ENCODE peak calls at places on chromosomes 3 and 15, in five cellular contexts. D is cardiac fibroblast, U is progenitor cell of endocrine pancreas, E is body of pancreas, N is glutamatergic neuron. O is an unnamed sample.

GRCh38 chr3:124785966-124786365 is 55.7 kb downstream of the UMPS start:
- DNase-seq in D (no peak), U (no peak), E (no peak), N (no peak), O (no peak)

GRCh38 chr15:91568036-91568435 is 285.5 kb upstream of the SLCO3A1 start:
- DNase-seq in D (no peak), U (no peak), E (no peak), N (no peak), O (no peak)

GRCh38 chr15:78329625-78330024 is 10.5 kb upstream of the CRABP1 start:
- DNase-seq in D (no peak), U (no peak), E (no peak), N (no peak), O (no peak)

GRCh38 chr3:109713288-109713687 is 375.9 kb upstream of the DPPA4 start:
- DNase-seq in D (no peak), U (no peak), E (no peak), N (no peak), O (no peak)

GRCh38 chr15:40320409-40320808 is 3.1 kb upstream of the INAFM2 start:
- DNase-seq in D (no peak), U (no peak), E (peak), N (no peak), O (no peak)

GRCh38 chr3:106213954-106214353 is 345.1 kb upstream of the CBLB start:
- DNase-seq in D (no peak), U (no peak), E (no peak), N (no peak), O (no peak)

GRCh38 chr3:51974277-51974962 is 444 bp upstream of the ABHD14A start:
- DNase-seq in D (no peak), U (no peak), E (peak), N (no peak), O (no peak)

GRCh38 chr15:39199076-39199475 is 381.8 kb upstream of the THBS1 start:
- DNase-seq in D (no peak), U (no peak), E (peak), N (no peak), O (no peak)

GRCh38 chr15:69403611-69404010 is 10.5 kb upstream of the KIF23 start:
- DNase-seq in D (peak), U (no peak), E (no peak), N (no peak), O (no peak)

GRCh38 chr3:52191663-52192062 is 6.3 kb upstream of the ALAS1 start:
- DNase-seq in D (no peak), U (no peak), E (no peak), N (no peak), O (no peak)

GRCh38 chr15:94703591-94703990 is 472.2 kb downstream of the MCTP2 start:
- DNase-seq in D (no peak), U (no peak), E (no peak), N (no peak), O (no peak)

GRCh38 chr15:27459836-27460235 is 488.9 kb downstream of the GABRG3 start:
- DNase-seq in D (no peak), U (no peak), E (no peak), N (no peak), O (no peak)

GRCh38 chr15:56244811-56245576 is 1.3 kb upstream of the RFX7 start:
- DNase-seq in D (no peak), U (no peak), E (peak), N (peak), O (no peak)

GRCh38 chr3:155377861-155378260 is 84.4 kb upstream of the STRIT1 start:
- DNase-seq in D (no peak), U (no peak), E (no peak), N (no peak), O (no peak)

GRCh38 chr15:70789213-70789612 is 25.9 kb upstream of the UACA start:
- DNase-seq in D (no peak), U (no peak), E (no peak), N (no peak), O (no peak)

GRCh38 chr3:196585044-196585757 is 16.7 kb downstream of the FBXO45 start:
- DNase-seq in D (peak), U (no peak), E (no peak), N (no peak), O (no peak)

GRCh38 chr15:73078722-73079121 is 26.5 kb downstream of the NEO1 start:
- DNase-seq in D (peak), U (no peak), E (peak), N (no peak), O (no peak)

GRCh38 chr3:136882575-136882974 is 20.6 kb downstream of the NCK1 start:
- DNase-seq in D (no peak), U (no peak), E (no peak), N (no peak), O (no peak)

GRCh38 chr15:41581110-41581509 is 22.1 kb downstream of the TYRO3 start:
- DNase-seq in D (peak), U (no peak), E (no peak), N (no peak), O (no peak)

GRCh38 chr15:85691350-85692240 is 103.1 kb downstream of the KLHL25 start:
- DNase-seq in D (no peak), U (no peak), E (no peak), N (no peak), O (no peak)

GRCh38 chr3:19065027-19065426 is 83.3 kb upstream of the KCNH8 start:
- DNase-seq in D (no peak), U (no peak), E (no peak), N (no peak), O (no peak)

GRCh38 chr15:94670436-94671034 is 439.2 kb downstream of the MCTP2 start:
- DNase-seq in D (peak), U (no peak), E (no peak), N (no peak), O (no peak)

GRCh38 chr3:141561426-141562034 is 74.7 kb downstream of the RASA2 start:
- DNase-seq in D (peak), U (peak), E (peak), N (no peak), O (no peak)

GRCh38 chr3:114406286-114406685 is 112.5 kb downstream of the TIGIT start:
- DNase-seq in D (peak), U (no peak), E (no peak), N (no peak), O (no peak)

GRCh38 chr3:57670543-57670942 is 22.3 kb downstream of the DENND6A start:
- DNase-seq in D (no peak), U (no peak), E (no peak), N (no peak), O (no peak)

GRCh38 chr3:187209501-187209900 is 12.2 kb downstream of the RTP1 start:
- DNase-seq in D (no peak), U (no peak), E (no peak), N (no peak), O (no peak)

GRCh38 chr3:126983653-126984390 is 907 bp downstream of the PLXNA1 start:
- DNase-seq in D (peak), U (peak), E (peak), N (peak), O (no peak)

GRCh38 chr15:40743921-40744809 is 10.9 kb downstream of the RMDN3 start:
- DNase-seq in D (peak), U (no peak), E (no peak), N (no peak), O (no peak)

GRCh38 chr15:43776718-43777292 is at the start of gene ELL3:
- DNase-seq in D (peak), U (peak), E (peak), N (no peak), O (no peak)

GRCh38 chr3:131142580-131142979 is 115.9 kb downstream of the NEK11 start:
- DNase-seq in D (peak), U (no peak), E (no peak), N (no peak), O (no peak)

GRCh38 chr3:149581248-149581647 is 76.6 kb downstream of the WWTR1 start:
- DNase-seq in D (peak), U (no peak), E (no peak), N (no peak), O (no peak)

GRCh38 chr15:68812069-68812468 is 8.6 kb downstream of the ANP32A start:
- DNase-seq in D (no peak), U (no peak), E (no peak), N (no peak), O (peak)

GRCh38 chr15:60326824-60327654 is 70.7 kb downstream of the ANXA2 start:
- DNase-seq in D (peak), U (no peak), E (no peak), N (no peak), O (no peak)

GRCh38 chr15:89665449-89666146 is 10.3 kb upstream of the KIF7 start:
- DNase-seq in D (peak), U (peak), E (peak), N (peak), O (no peak)

GRCh38 chr3:73563896-73564582 is 60.7 kb downstream of the PDZRN3 start:
- DNase-seq in D (peak), U (no peak), E (no peak), N (no peak), O (no peak)

GRCh38 chr3:169748670-169749069 is 16.2 kb downstream of the TERC start:
- DNase-seq in D (no peak), U (no peak), E (no peak), N (no peak), O (no peak)

GRCh38 chr3:169739067-169739466 is 25.8 kb downstream of the TERC start:
- DNase-seq in D (no peak), U (no peak), E (no peak), N (no peak), O (no peak)

GRCh38 chr3:169746924-169747323 is 17.9 kb downstream of the TERC start:
- DNase-seq in D (no peak), U (no peak), E (no peak), N (no peak), O (no peak)

GRCh38 chr3:169744332-169745054 is 20.4 kb downstream of the TERC start:
- DNase-seq in D (peak), U (no peak), E (no peak), N (no peak), O (no peak)
- TF ChIP-seq CTCF in D (peak), U (peak), E (no peak), N (no peak), O (peak)

GRCh38 chr15:63140936-63141335 is 16.3 kb downstream of the RPS27L start:
- DNase-seq in D (no peak), U (no peak), E (no peak), N (no peak), O (no peak)

GRCh38 chr15:63151665-63152064 is 5.6 kb downstream of the RPS27L start:
- DNase-seq in D (no peak), U (no peak), E (no peak), N (no peak), O (no peak)

GRCh38 chr15:63145426-63145825 is 11.9 kb downstream of the RPS27L start:
- DNase-seq in D (no peak), U (no peak), E (no peak), N (no peak), O (no peak)

DNA sequence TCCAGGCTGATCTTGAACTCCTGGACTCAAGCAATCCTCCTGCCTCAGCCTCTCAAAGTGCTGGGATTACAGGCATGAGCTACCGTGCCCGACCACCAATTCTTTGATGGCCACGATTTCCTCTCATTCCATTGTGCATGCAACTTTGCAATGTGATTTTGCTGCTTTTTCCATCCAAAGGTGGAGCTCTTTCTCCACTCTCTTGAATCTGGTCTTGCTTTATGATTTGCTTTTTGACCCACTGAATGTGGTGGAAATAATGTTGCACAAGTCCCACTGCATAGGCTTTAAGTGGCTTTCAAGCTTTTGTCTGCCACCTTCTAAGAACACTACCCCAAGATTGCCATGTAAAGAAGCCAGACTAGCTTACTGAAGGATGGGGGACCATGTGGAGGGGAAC is 10.6 kb downstream of the RPS27L start:
- DNase-seq in D (peak), U (no peak), E (no peak), N (no peak), O (no peak)
- TF ChIP-seq CTCF in D (no peak), U (no peak), E (no peak), N (no peak), O (no peak)

GRCh38 chr3:183775781-183776180 is 49.6 kb downstream of the MAP6D1 start:
- DNase-seq in D (no peak), U (no peak), E (no peak), N (no peak), O (no peak)
- TF ChIP-seq CTCF in D (no peak), U (no peak), E (no peak), N (no peak), O (no peak)

GRCh38 chr3:15629860-15630597 is 28.5 kb downstream of the BTD start:
- DNase-seq in D (peak), U (no peak), E (peak), N (peak), O (no peak)
- TF ChIP-seq CTCF in D (peak), U (peak), E (peak), N (peak), O (peak)